ENCODE peak calls at places on chromosomes 5 and 9, in eight cellular contexts. W is T-helper 2 cell; D is activated CD4-positive, CD25-positive, alpha-beta regulatory T cell treated with anti-CD3 and anti-CD28 coated beads, Interleukin-2, amount 50 U/mL, for 72 hours; X is NB4; M is HFFc6; R is adipocyte; K is CD4-positive, CD25-positive, alpha-beta regulatory T cell; O is Caki2. S is an unnamed sample.
A peak's percentile ranks its signal among the peaks of the same experiment; 100 is the strongest.

GRCh38 chr9:35152926-35153325 is 8.9 kb upstream of the UNC13B start:
- DNase-seq in W (no peak), D (no peak), X (no peak), M (no peak), R (no peak), K (no peak), O (no peak), S (no peak)

GRCh38 chr5:125575561-125576504 is 829.4 kb upstream of the ZNF608 start:
- DNase-seq in W (no peak), D (no peak), X (no peak), M (no peak), R (no peak), K (no peak), O (no peak), S (no peak)

GRCh38 chr5:54171645-54172384 is 138.6 kb downstream of the ARL15 start:
- DNase-seq in W (peak; percentile 33), D (no peak), X (peak; percentile 17), M (no peak), R (peak; percentile 3), K (no peak), O (no peak), S (peak; percentile 14)

GRCh38 chr5:135625061-135625460 is 46.3 kb upstream of the CXCL14 start:
- DNase-seq in W (no peak), D (no peak), X (no peak), M (no peak), R (no peak), K (no peak), O (no peak), S (no peak)

GRCh38 chr9:132175431-132175830 is 13.6 kb downstream of the NTNG2 start:
- DNase-seq in W (no peak), D (no peak), X (no peak), M (no peak), R (peak; percentile 24), K (no peak), O (no peak), S (no peak)

GRCh38 chr9:136110082-136111061 is 8.3 kb downstream of the TMEM250 start:
- DNase-seq in W (peak; percentile 72), D (peak; percentile 62), X (peak; percentile 45), M (no peak), R (peak; percentile 48), K (no peak), O (no peak), S (no peak)

GRCh38 chr5:56852228-56853000 is 37.1 kb downstream of the MAP3K1 start:
- DNase-seq in W (no peak), D (no peak), X (no peak), M (peak; percentile 4), R (peak; percentile 23), K (no peak), O (no peak), S (no peak)

GRCh38 chr9:88476491-88477271 is 58.3 kb upstream of the NXNL2 start:
- DNase-seq in W (peak; percentile 82), D (no peak), X (no peak), M (peak; percentile 13), R (peak; percentile 11), K (no peak), O (peak; percentile 64), S (no peak)

GRCh38 chr9:73344060-73344459 is 192.4 kb downstream of the ANXA1 start:
- DNase-seq in W (no peak), D (no peak), X (no peak), M (no peak), R (no peak), K (no peak), O (no peak), S (no peak)

GRCh38 chr5:151123897-151124751 is 33.5 kb downstream of the ANXA6 start:
- DNase-seq in W (no peak), D (no peak), X (no peak), M (no peak), R (peak; percentile 8), K (no peak), O (peak; percentile 41), S (peak; percentile 55)

GRCh38 chr9:104808030-104808614 is 44.2 kb downstream of the NIPSNAP3B start:
- DNase-seq in W (no peak), D (no peak), X (peak; percentile 20), M (peak; percentile 37), R (peak; percentile 49), K (no peak), O (no peak), S (peak; percentile 8)

S was measured in cerebellum.